ENCODE peak calls at places on chromosomes 7 and 10, in six cellular contexts. F is upper lobe of right lung; K is cardiac muscle cell; N is GM23248; L is naive thymus-derived CD4-positive, alpha-beta T cell; Q is hepatocyte. R is an unnamed sample.

GRCh38 chr10:71426058-71426605 is 29.4 kb downstream of the CDH23 start:
- DNase-seq in K (no peak), Q (no peak), L (peak; percentile 12), F (no peak), N (no peak), R (no peak)

GRCh38 chr7:112103246-112103645 is 103.0 kb downstream of the DOCK4 start:
- DNase-seq in K (no peak), F (no peak), Q (no peak), N (no peak), L (no peak), R (no peak)

GRCh38 chr7:3177271-3177670 is 123.8 kb upstream of the SDK1 start:
- DNase-seq in L (no peak), K (no peak), F (no peak), Q (no peak), N (no peak), R (no peak)

GRCh38 chr10:119268871-119269506 is 61.6 kb downstream of the GRK5 start:
- DNase-seq in K (no peak), L (peak; percentile 66), F (peak; percentile 54), Q (no peak), N (no peak), R (no peak)

GRCh38 chr7:95871078-95871848 is 98.9 kb downstream of the DYNC1I1 start:
- DNase-seq in K (peak; percentile 73), F (no peak), N (peak; percentile 68), L (no peak), Q (peak; percentile 71), R (peak; percentile 39)

GRCh38 chr10:71964669-71965515 is 697 bp downstream of the CHST3 start:
- DNase-seq in N (peak; percentile 97), K (peak; percentile 46), F (no peak), Q (peak; percentile 79), L (no peak), R (no peak)

GRCh38 chr10:11449761-11450160 is 161.7 kb downstream of the USP6NL start:
- DNase-seq in L (no peak), K (no peak), N (no peak), F (no peak), Q (no peak), R (no peak)

GRCh38 chr10:70472799-70473452 is 5.6 kb upstream of the PALD1 start:
- DNase-seq in F (no peak), Q (no peak), K (no peak), N (no peak), L (no peak), R (no peak)

GRCh38 chr10:126844406-126844805 is 60.8 kb upstream of the DOCK1 start:
- DNase-seq in K (no peak), F (no peak), Q (peak; percentile 59), L (no peak), N (peak; percentile 42), R (no peak)

GRCh38 chr10:63977329-63977923 is 456.2 kb downstream of the REEP3 start:
- DNase-seq in K (peak; percentile 60), L (no peak), N (peak; percentile 56), F (no peak), Q (peak; percentile 60), R (peak; percentile 71)

GRCh38 chr7:123770378-123770777 is 21.6 kb upstream of the WASL start:
- DNase-seq in N (peak; percentile 80), F (no peak), L (no peak), Q (no peak), K (no peak), R (no peak)

GRCh38 chr7:131293018-131293417 is 34.7 kb upstream of the MKLN1 start:
- DNase-seq in K (no peak), N (peak; percentile 85), F (no peak), Q (no peak), L (no peak), R (no peak)

GRCh38 chr7:19972872-19973271 is 199.5 kb upstream of the TMEM196 start:
- DNase-seq in N (no peak), K (no peak), F (no peak), L (no peak), Q (no peak), R (no peak)
- H3K27ac ChIP-seq in N (no peak overlapping the region), K (no peak overlapping the region), F (no peak overlapping the region), L (no peak overlapping the region), Q (no peak overlapping the region), R (no peak overlapping the region)

GRCh38 chr10:133388265-133388972 is 5.5 kb upstream of the MTG1 start:
- DNase-seq in N (no peak), F (peak; percentile 53), Q (no peak), K (no peak), L (no peak), R (no peak)

GRCh38 chr10:133391761-133392518 is 2.0 kb upstream of the MTG1 start:
- DNase-seq in Q (no peak), L (no peak), F (peak; percentile 48), K (no peak), N (no peak), R (no peak)

GRCh38 chr10:133391249-133391635 is 2.7 kb upstream of the MTG1 start:
- DNase-seq in N (no peak), F (peak; percentile 47), L (no peak), Q (no peak), K (no peak), R (no peak)

GRCh38 chr10:133390597-133391248 is 3.2 kb upstream of the MTG1 start:
- DNase-seq in K (no peak), L (no peak), F (peak; percentile 36), N (no peak), Q (no peak), R (no peak)

DNA sequence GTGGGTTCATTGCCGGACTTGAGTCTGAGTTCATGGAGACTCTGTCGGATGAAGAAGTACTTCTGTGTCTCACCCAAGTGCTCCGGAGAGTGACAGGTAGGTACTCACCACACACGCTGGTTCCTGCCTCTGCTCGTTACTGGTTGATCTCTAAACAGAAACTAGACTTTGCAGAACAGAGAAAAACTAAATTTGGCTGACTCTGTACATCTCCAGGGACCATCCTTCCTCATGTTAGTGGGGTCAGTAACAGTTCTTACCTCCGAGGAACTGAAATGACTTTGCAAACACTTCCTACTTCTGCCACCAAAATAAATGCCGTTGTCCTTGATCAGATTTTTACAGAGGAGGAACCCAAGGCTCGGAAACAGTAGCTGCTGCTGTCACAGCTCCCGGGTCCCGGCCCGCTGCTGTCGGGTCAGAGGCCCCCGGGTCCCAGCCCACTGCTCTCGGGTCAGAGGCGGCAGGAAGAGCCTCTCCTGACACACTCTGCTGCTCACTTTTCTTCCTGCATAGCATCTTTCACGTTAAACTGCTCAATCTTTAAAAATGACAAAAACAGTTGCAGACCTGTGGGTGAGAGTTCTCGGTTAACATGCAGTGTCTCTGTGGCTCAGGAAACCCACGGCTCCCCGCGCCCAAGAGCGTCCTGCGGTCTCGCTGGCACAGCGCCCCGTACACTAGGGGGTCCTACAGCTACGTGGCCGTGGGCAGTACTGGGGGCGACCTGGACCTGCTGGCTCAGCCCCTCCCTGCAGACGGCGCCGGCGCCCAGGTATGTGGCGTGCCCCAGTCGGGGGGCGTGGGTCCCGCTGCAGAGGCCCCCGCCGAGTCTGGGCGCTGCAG is 4.8 kb upstream of the MTG1 start:
- DNase-seq in N (no peak), L (no peak), F (peak; percentile 70), K (no peak), Q (no peak), R (no peak)
- H3K4me3 ChIP-seq in N (no peak overlapping the region), L (peak overlapping the region; percentile 66), F (peak overlapping the region; percentile 28), K (no peak overlapping the region), Q (no peak overlapping the region), R (no peak overlapping the region)

GRCh38 chr7:100122067-100122466 is 2.6 kb downstream of the CNPY4 start:
- DNase-seq in L (no peak), K (no peak), Q (no peak), F (no peak), N (no peak), R (no peak)

GRCh38 chr7:100120518-100121085 is 1.2 kb downstream of the CNPY4 start:
- DNase-seq in Q (no peak), N (no peak), L (no peak), F (no peak), K (no peak), R (no peak)

GRCh38 chr7:100119701-100120517 is 475 bp downstream of the CNPY4 start:
- DNase-seq in K (peak; percentile 69), F (no peak), L (peak; percentile 67), N (peak; percentile 83), Q (peak; percentile 64), R (no peak)

GRCh38 chr7:100118388-100119074 is 627 bp downstream of the TAF6 start:
- DNase-seq in L (no peak), K (no peak), F (no peak), Q (peak; percentile 69), N (no peak), R (no peak)

DNA sequence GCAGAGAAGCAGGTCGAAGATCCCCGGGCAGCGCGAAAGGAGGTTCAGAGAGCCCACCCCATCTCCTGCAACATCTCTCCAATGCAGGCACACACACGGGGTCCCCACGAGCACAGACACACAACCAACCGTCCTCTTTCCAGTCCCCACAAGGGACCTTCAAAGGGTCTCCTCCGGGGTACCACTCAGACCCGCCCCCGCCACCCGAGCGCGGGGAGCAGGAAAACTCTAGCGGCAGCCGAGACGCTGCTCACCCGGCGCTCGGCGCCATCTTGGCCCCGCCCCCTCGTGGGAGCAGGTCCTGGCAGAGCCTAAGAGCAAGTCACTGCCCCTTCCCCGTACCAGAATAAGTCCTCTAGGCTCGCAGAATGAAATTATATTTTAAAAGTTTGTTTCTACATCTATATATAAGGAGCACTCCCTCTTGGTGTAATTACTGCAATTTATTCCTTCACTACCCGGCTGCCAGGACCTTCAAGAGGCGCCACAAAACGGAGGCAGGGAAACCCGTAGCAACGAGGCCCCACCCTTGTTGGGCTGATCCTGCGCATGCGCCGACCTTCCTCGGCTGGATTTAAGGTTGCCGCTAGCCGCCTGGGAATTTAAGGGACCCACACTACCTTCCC is at the start of the genes CNPY4 and TAF6:
- DNase-seq in Q (peak; percentile 97), F (peak; percentile 98), K (peak; percentile 96), N (peak; percentile 97), L (peak; percentile 91), R (peak; percentile 90)
- H3K36me3 ChIP-seq in Q (no peaks in the 10 kb centered on the region), F (peaks cover 6% of the 10 kb centered on the region), K (no peaks in the 10 kb centered on the region), N (no peaks in the 10 kb centered on the region), L (no peaks in the 10 kb centered on the region), R (no peaks in the 10 kb centered on the region)

DNA sequence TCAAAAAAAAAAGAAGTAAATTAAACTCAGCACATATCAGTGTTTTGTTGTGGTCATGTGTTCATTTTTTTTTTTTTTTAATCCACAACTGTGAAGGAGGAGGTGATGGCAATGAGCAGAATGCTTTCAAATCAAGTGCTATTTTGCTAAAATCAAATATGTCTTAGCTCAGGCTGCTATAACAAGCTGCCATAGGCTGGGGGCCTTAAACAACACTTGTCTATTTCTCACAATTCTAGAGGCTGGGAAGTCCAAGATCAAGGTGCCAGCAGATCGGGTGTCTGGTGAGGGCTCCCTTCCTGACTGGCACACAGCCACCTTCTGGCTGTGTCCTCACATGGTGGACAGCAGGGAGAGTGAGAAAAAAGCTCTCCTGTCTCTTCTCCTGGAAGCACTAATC is 203.9 kb downstream of the FAM107B start:
- DNase-seq in K (no peak), Q (no peak), F (no peak), N (no peak), L (no peak), R (no peak)
- H3K27ac ChIP-seq in K (no peak overlapping the region), Q (peak overlapping the region; percentile 86), F (peak overlapping the region; percentile 67), N (no peak overlapping the region), L (peak overlapping the region; percentile 87), R (no peak overlapping the region)

GRCh38 chr10:60627778-60628773 is 150.2 kb upstream of the CDK1 start:
- DNase-seq in L (no peak), K (no peak), N (no peak), Q (peak; percentile 28), F (no peak), R (no peak)
- H3K4me3 ChIP-seq in L (no peak overlapping the region), K (no peak overlapping the region), N (no peak overlapping the region), Q (no peak overlapping the region), F (no peak overlapping the region), R (no peak overlapping the region)

GRCh38 chr10:13673165-13673564 is 86.4 kb downstream of the PRPF18 start:
- DNase-seq in N (no peak), Q (no peak), K (peak; percentile 28), F (no peak), L (no peak), R (no peak)
- H3K36me3 ChIP-seq in N (peaks cover 20% of the 10 kb centered on the region), Q (no peaks in the 10 kb centered on the region), K (no peaks in the 10 kb centered on the region), F (peaks cover 17% of the 10 kb centered on the region), L (no peaks in the 10 kb centered on the region), R (peaks cover 2% of the 10 kb centered on the region)

R was measured in iPS DF 6.9.